ENCODE peak calls at places on chromosomes 4 and X, in nine cellular contexts. K, O, A, G, T, E, H, P and F are unnamed samples.

GRCh38 chr4:165190591-165191212 is 16.7 kb upstream of the KLHL2 start:
- DNase-seq in K (no peak), O (no peak), A (no peak), G (no peak), T (no peak), E (no peak), H (no peak), P (no peak), F (no peak)

GRCh38 chr4:109876634-109877265 is 28.8 kb downstream of the LRIT3 start:
- DNase-seq in K (no peak), O (no peak), A (no peak), G (no peak), T (no peak), E (no peak), H (no peak), P (no peak), F (no peak)

GRCh38 chr4:143234153-143234552 is 49.4 kb downstream of the USP38 start:
- DNase-seq in K (no peak), O (no peak), A (no peak), G (peak), T (no peak), E (no peak), H (no peak), P (no peak), F (peak)

GRCh38 chrX:23884427-23885024 is 23.2 kb downstream of the APOO start:
- DNase-seq in K (no peak), O (no peak), A (peak), G (no peak), T (no peak), E (no peak), H (peak), P (peak), F (peak)

GRCh38 chr4:76733380-76733779 is 164.6 kb downstream of the SOWAHB start:
- DNase-seq in K (peak), O (peak), A (peak), G (no peak), T (no peak), E (no peak), H (peak), P (peak), F (no peak)

GRCh38 chr4:23269583-23269982 is 576.8 kb downstream of the GBA3 start:
- DNase-seq in K (no peak), O (no peak), A (no peak), G (peak), T (no peak), E (no peak), H (no peak), P (no peak), F (no peak)

GRCh38 chr4:140296335-140296753 is 77.1 kb upstream of the SCOC start:
- DNase-seq in K (peak), O (peak), A (peak), G (peak), T (peak), E (no peak), H (peak), P (peak), F (peak)

GRCh38 chrX:68997911-68998310 is 167.3 kb downstream of the PJA1 start:
- DNase-seq in K (peak), O (no peak), A (no peak), G (peak), T (peak), E (no peak), H (peak), P (no peak), F (peak)

GRCh38 chrX:110374544-110374943 is 15.9 kb downstream of the RTL9 start:
- DNase-seq in K (no peak), O (no peak), A (no peak), G (no peak), T (no peak), E (no peak), H (no peak), P (no peak), F (no peak)

GRCh38 chr4:151887151-151887815 is 126.5 kb upstream of the GATB start:
- DNase-seq in K (no peak), O (no peak), A (peak), G (peak), T (no peak), E (no peak), H (peak), P (no peak), F (peak)

GRCh38 chr4:37890501-37891220 is at the start of gene TBC1D1:
- DNase-seq in K (peak), O (peak), A (no peak), G (no peak), T (peak), E (peak), H (peak), P (peak), F (no peak)

GRCh38 chr4:148061795-148062194 is 329.9 kb downstream of the ARHGAP10 start:
- DNase-seq in K (no peak), O (no peak), A (no peak), G (no peak), T (no peak), E (no peak), H (no peak), P (no peak), F (no peak)

GRCh38 chr4:17934286-17934685 is 87.3 kb downstream of the LCORL start:
- DNase-seq in K (no peak), O (no peak), A (peak), G (peak), T (no peak), E (no peak), H (no peak), P (no peak), F (peak)

GRCh38 chrX:150767475-150768131 is 74.4 kb downstream of the MTMR1 start:
- DNase-seq in K (no peak), O (no peak), A (peak), G (peak), T (no peak), E (no peak), H (peak), P (no peak), F (peak)

GRCh38 chr4:172786039-172786792 is 382.4 kb upstream of the GALNT7 start:
- DNase-seq in K (no peak), O (peak), A (peak), G (peak), T (no peak), E (no peak), H (peak), P (no peak), F (no peak)

GRCh38 chrX:69285881-69286545 is 120.8 kb upstream of the PJA1 start:
- DNase-seq in K (peak), O (peak), A (no peak), G (peak), T (peak), E (peak), H (peak), P (peak), F (peak)

GRCh38 chrX:41881166-41881565 is 42.2 kb downstream of the CASK start:
- DNase-seq in K (no peak), O (no peak), A (no peak), G (no peak), T (no peak), E (no peak), H (no peak), P (no peak), F (no peak)

GRCh38 chr4:139973611-139974010 is 180.4 kb downstream of the MAML3 start:
- DNase-seq in K (no peak), O (no peak), A (no peak), G (no peak), T (no peak), E (no peak), H (no peak), P (no peak), F (no peak)

GRCh38 chr4:37687175-37687525 is 974 bp upstream of the RELL1 start:
- DNase-seq in K (no peak), O (no peak), A (no peak), G (no peak), T (no peak), E (no peak), H (no peak), P (no peak), F (no peak)

GRCh38 chr4:4338632-4339031 is 48.3 kb upstream of the NSG1 start:
- DNase-seq in K (no peak), O (no peak), A (no peak), G (no peak), T (no peak), E (no peak), H (no peak), P (no peak), F (no peak)

GRCh38 chr4:71004281-71004851 is 10.9 kb downstream of the DCK start:
- DNase-seq in K (peak), O (no peak), A (no peak), G (no peak), T (no peak), E (no peak), H (no peak), P (no peak), F (no peak)

GRCh38 chr4:12488672-12489071 is 995.5 kb downstream of the RAB28 start:
- DNase-seq in K (no peak), O (no peak), A (no peak), G (no peak), T (peak), E (no peak), H (no peak), P (no peak), F (no peak)

GRCh38 chr4:109465065-109465464 is 31.4 kb downstream of the SEC24B start:
- DNase-seq in K (no peak), O (no peak), A (no peak), G (peak), T (no peak), E (no peak), H (no peak), P (no peak), F (no peak)

GRCh38 chr4:24533364-24533763 is 51.0 kb downstream of the DHX15 start:
- DNase-seq in K (no peak), O (no peak), A (no peak), G (no peak), T (no peak), E (no peak), H (peak), P (no peak), F (peak)

GRCh38 chr4:6225469-6225868 is 25.1 kb upstream of the JAKMIP1 start:
- DNase-seq in K (no peak), O (peak), A (peak), G (peak), T (no peak), E (peak), H (peak), P (no peak), F (peak)

GRCh38 chr4:150178161-150178560 is 99.9 kb downstream of the DCLK2 start:
- DNase-seq in K (no peak), O (no peak), A (no peak), G (no peak), T (no peak), E (no peak), H (no peak), P (no peak), F (peak)

GRCh38 chrX:71222929-71223328 is at the start of gene GJB1:
- DNase-seq in K (no peak), O (no peak), A (no peak), G (no peak), T (no peak), E (no peak), H (no peak), P (no peak), F (no peak)

GRCh38 chr4:19005211-19005610 is 983.7 kb upstream of the LCORL start:
- DNase-seq in K (no peak), O (no peak), A (no peak), G (peak), T (no peak), E (no peak), H (no peak), P (no peak), F (peak)

GRCh38 chr4:11368701-11369115 is 60.0 kb downstream of the HS3ST1 start:
- DNase-seq in K (no peak), O (no peak), A (no peak), G (no peak), T (no peak), E (no peak), H (no peak), P (no peak), F (no peak)

GRCh38 chr4:187258651-187259401 is 535.2 kb upstream of the FAT1 start:
- DNase-seq in K (no peak), O (no peak), A (no peak), G (no peak), T (no peak), E (no peak), H (no peak), P (no peak), F (no peak)

GRCh38 chr4:151202851-151203455 is 74.0 kb upstream of the PRSS48 start:
- DNase-seq in K (no peak), O (no peak), A (no peak), G (peak), T (peak), E (no peak), H (no peak), P (no peak), F (no peak)

GRCh38 chr4:177596035-177596434 is 153.8 kb upstream of the AGA start:
- DNase-seq in K (no peak), O (no peak), A (peak), G (peak), T (no peak), E (no peak), H (peak), P (peak), F (peak)

GRCh38 chr4:60962286-60962685 is 237.8 kb upstream of the ADGRL3 start:
- DNase-seq in K (no peak), O (no peak), A (no peak), G (peak), T (no peak), E (no peak), H (peak), P (no peak), F (no peak)

GRCh38 chr4:184536881-184537248 is 62.5 kb upstream of the IRF2 start:
- DNase-seq in K (no peak), O (no peak), A (no peak), G (peak), T (no peak), E (no peak), H (peak), P (no peak), F (no peak)

GRCh38 chr4:84573738-84574720 is 8.9 kb upstream of the CDS1 start:
- DNase-seq in K (no peak), O (no peak), A (peak), G (no peak), T (no peak), E (no peak), H (peak), P (peak), F (no peak)

GRCh38 chr4:144343143-144343755 is 202.7 kb upstream of the GYPA start:
- DNase-seq in K (no peak), O (no peak), A (no peak), G (peak), T (no peak), E (no peak), H (no peak), P (no peak), F (no peak)

GRCh38 chrX:1226249-1226648 is 13.8 kb upstream of the CRLF2 start:
- DNase-seq in K (no peak), O (no peak), A (no peak), G (no peak), T (no peak), E (no peak), H (no peak), P (no peak), F (no peak)

DNA sequence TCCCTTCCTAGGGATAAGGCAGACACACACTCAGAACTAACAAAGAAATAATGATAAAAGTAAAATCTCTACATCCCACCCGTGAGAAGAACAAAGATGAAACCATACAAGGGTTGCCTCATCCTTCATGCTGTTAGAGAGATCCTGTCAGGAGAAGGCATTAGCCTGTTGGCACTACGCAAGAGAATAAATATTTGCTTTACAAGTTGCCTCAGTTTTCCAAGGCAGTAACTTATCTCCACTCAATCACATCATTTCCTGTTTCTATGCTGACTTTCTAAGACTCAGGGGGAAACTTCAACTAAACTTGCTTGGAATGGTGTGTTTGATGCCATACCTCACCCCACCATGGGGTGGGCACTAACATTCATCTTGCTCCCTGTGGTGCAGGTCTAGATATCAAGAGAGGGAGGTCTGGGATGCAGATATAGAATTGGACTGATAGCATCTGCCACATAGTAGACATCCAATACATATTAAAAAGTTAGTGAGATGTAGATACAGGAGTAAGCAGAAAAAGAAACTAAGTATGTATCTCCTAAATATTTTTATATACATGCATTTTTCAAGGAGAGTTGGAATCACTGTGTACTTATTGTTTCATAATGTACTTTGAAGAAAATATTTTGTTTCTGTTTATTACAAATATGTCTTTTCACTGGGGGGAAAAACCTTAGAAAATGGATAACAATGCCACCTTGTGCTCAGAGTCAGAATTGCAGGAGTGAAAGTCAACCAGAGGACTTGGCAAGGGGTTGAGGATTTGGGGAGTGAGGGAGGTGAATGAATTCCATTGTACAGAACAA is 57.2 kb upstream of the BEX4 start:
- DNase-seq in K (no peak), O (no peak), A (peak), G (peak), T (no peak), E (no peak), H (peak), P (peak), F (peak)
- TF ChIP-seq CTCF in K (peak), O (peak), A (peak), G (peak), T (peak), E (peak), H (peak), P (peak), F (peak)

GRCh38 chrX:35841872-35842271 is 43.7 kb downstream of the MAGEB16 start:
- DNase-seq in K (no peak), O (no peak), A (peak), G (no peak), T (no peak), E (no peak), H (peak), P (no peak), F (no peak)
- H3K4me3 ChIP-seq in K (no peak), O (no peak), A (no peak), G (no peak), T (no peak), E (no peak), H (no peak), P (no peak), F (no peak)

GRCh38 chr4:176335421-176335820 is 15.7 kb downstream of the SPCS3 start:
- DNase-seq in K (no peak), O (no peak), A (peak), G (peak), T (no peak), E (no peak), H (peak), P (no peak), F (no peak)

GRCh38 chr4:176339936-176340761 is 20.4 kb downstream of the SPCS3 start:
- DNase-seq in K (no peak), O (no peak), A (peak), G (no peak), T (no peak), E (no peak), H (no peak), P (no peak), F (no peak)

GRCh38 chr4:176343286-176343685 is 23.5 kb downstream of the SPCS3 start:
- DNase-seq in K (no peak), O (no peak), A (no peak), G (no peak), T (no peak), E (no peak), H (no peak), P (no peak), F (no peak)

GRCh38 chr4:176342384-176342783 is 22.6 kb downstream of the SPCS3 start:
- DNase-seq in K (no peak), O (no peak), A (no peak), G (no peak), T (no peak), E (no peak), H (no peak), P (no peak), F (no peak)

DNA sequence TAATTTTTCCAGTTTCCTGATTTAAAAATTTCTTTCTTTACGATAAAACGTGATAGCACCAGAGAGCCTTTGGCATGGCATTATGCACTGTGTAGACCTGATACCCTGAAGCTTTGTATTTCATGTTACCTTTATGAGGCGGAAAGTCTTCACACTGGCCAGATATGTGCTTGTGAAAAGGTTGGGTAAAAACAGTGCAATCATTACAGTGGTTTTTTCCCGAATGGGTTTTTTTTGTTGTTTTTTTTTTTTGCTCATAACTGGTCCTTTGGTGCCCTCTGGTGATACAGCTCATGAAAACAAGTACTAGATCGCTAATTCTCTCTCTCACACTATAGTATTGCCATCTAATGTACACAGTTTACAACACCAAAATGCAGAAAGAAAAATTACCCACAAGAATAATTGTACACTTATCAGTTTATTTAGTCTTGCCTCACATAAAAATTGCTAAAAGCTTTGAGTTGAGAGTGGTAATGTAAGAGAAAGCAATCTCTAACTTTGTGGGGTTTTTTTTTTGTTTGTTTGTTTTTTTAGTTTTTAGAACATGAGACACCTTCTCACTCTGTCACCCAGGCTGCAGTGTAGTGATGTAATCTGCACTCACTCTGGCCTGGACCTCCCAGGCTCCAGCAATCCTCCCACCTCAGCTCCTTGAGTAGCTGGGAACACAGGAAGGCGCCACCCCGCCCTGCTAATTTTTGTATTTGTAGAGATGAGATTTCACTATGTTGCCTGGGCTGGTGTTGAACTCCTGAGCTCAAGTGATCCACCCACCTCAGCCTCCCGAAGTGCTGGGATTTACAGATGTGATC is 21.3 kb downstream of the SPCS3 start:
- DNase-seq in K (no peak), O (no peak), A (peak), G (peak), T (no peak), E (no peak), H (peak), P (peak), F (peak)
- TF ChIP-seq CTCF in K (peak), O (peak), A (peak), G (peak), T (peak), E (peak), H (peak), P (peak), F (peak)

GRCh38 chrX:153030801-153031200 is 25.5 kb upstream of the PNMA3 start:
- DNase-seq in K (no peak), O (no peak), A (no peak), G (no peak), T (no peak), E (no peak), H (no peak), P (no peak), F (no peak)

GRCh38 chrX:153029875-153030274 is 26.4 kb upstream of the PNMA3 start:
- DNase-seq in K (no peak), O (no peak), A (no peak), G (no peak), T (no peak), E (no peak), H (no peak), P (no peak), F (no peak)

GRCh38 chrX:153029162-153029561 is 27.1 kb upstream of the PNMA3 start:
- DNase-seq in K (no peak), O (no peak), A (no peak), G (no peak), T (no peak), E (no peak), H (no peak), P (no peak), F (no peak)

DNA sequence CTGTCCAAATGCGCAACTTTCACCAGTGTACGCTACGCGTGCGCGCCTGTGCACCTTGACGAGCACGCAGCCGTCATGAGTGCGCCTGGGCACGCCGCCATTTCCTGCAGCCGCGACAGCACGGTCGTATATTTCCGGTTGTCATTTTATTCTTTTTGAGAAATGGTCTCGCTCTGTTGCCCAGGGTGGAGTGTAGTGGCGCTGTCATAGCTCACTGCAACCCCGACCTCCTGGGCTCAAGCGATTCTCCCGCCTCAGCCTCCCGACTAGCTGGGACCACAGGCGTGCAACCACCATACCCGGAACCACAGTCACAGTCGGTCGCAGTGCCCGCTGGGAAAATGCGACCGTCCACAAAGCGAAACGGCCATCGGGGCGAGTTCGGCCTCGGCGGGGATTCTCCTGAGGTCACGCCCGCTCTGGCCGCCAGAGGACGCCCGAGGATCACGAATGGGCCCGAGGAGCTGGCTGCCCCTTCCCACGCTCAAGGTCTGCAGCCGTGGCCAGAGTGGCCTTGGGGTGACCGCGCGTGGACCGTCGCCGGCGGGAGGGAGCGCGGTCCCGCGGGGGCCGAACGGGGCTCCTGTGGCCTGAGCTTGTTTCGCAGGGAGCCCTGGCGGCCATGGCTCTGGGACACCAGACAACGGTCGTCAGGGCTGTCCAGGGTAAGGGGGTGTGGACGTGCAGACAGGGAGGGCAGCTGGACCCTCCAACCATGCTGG is 23.7 kb upstream of the PNMA3 start:
- DNase-seq in K (peak), O (peak), A (no peak), G (peak), T (peak), E (peak), H (peak), P (peak), F (peak)
- H3K4me3 ChIP-seq in K (peak), O (peak), A (peak), G (no peak), T (peak), E (peak), H (peak), P (peak), F (peak)